ENCODE peak calls at places on chromosomes 7 and 10, in nine cellular contexts. Y is heart right ventricle, A is H7, Q is AG10803, L is NB4, I is Peyer's patch, F is tibial artery, E is HFF-Myc, C is astrocyte of the spinal cord. S is an unnamed sample.
A peak's percentile ranks its signal among the peaks of the same experiment; 100 is the strongest.

GRCh38 chr7:89655946-89656345 is 498.3 kb upstream of the STEAP1 start:
- DNase-seq in Y (no peak), A (no peak), Q (no peak), L (no peak), I (no peak), F (no peak), E (no peak), C (no peak), S (no peak)

GRCh38 chr7:132311747-132312146 is 264.5 kb downstream of the PLXNA4 start:
- DNase-seq in Y (no peak), A (no peak), Q (no peak), L (no peak), I (no peak), F (no peak), E (no peak), C (no peak), S (no peak)

GRCh38 chr10:8049874-8050560 is 4.5 kb upstream of the GATA3 start:
- DNase-seq in Y (no peak), A (peak; percentile 85), Q (no peak), L (no peak), I (no peak), F (no peak), E (no peak), C (no peak), S (no peak)

GRCh38 chr10:112953760-112954159 is 3.7 kb downstream of the TCF7L2 start:
- DNase-seq in Y (no peak), A (no peak), Q (peak; percentile 72), L (no peak), I (no peak), F (no peak), E (no peak), C (peak; percentile 52), S (no peak)

GRCh38 chr7:11212080-11212711 is 238.5 kb downstream of the PHF14 start:
- DNase-seq in Y (no peak), A (peak; percentile 43), Q (peak; percentile 66), L (peak; percentile 73), I (no peak), F (no peak), E (peak; percentile 51), C (peak; percentile 73), S (no peak)

GRCh38 chr10:109676703-109677102 is 246.6 kb downstream of the XPNPEP1 start:
- DNase-seq in Y (no peak), A (no peak), Q (peak; percentile 1), L (no peak), I (no peak), F (no peak), E (no peak), C (peak; percentile 0), S (no peak)

GRCh38 chr10:45040921-45041320 is 40.2 kb downstream of the ZNF22 start:
- DNase-seq in Y (no peak), A (no peak), Q (no peak), L (no peak), I (no peak), F (no peak), E (no peak), C (peak; percentile 19), S (no peak)

GRCh38 chr7:48741545-48741944 is 182.8 kb upstream of the CDC14C start:
- DNase-seq in Y (no peak), A (no peak), Q (no peak), L (no peak), I (no peak), F (peak; percentile 30), E (no peak), C (no peak), S (no peak)

GRCh38 chr10:48774416-48775205 is 89.9 kb downstream of the WDFY4 start:
- DNase-seq in Y (no peak), A (peak; percentile 55), Q (no peak), L (no peak), I (no peak), F (no peak), E (no peak), C (no peak), S (no peak)

GRCh38 chr10:75319274-75319673 is 82.3 kb downstream of the ZNF503 start:
- DNase-seq in Y (no peak), A (no peak), Q (no peak), L (no peak), I (no peak), F (no peak), E (no peak), C (no peak), S (no peak)

GRCh38 chr7:37259381-37259821 is 189.3 kb downstream of the ELMO1 start:
- DNase-seq in Y (no peak), A (no peak), Q (no peak), L (peak; percentile 84), I (no peak), F (no peak), E (no peak), C (no peak), S (no peak)

GRCh38 chr7:81235896-81236479 is 317.1 kb upstream of the SEMA3C start:
- DNase-seq in Y (no peak), A (no peak), Q (no peak), L (no peak), I (no peak), F (no peak), E (no peak), C (no peak), S (no peak)

GRCh38 chr7:131899271-131900030 is 343.0 kb upstream of the PODXL start:
- DNase-seq in Y (no peak), A (no peak), Q (no peak), L (no peak), I (no peak), F (no peak), E (no peak), C (no peak), S (no peak)

GRCh38 chr7:129089521-129090212 is 34.8 kb upstream of the TNPO3 start:
- DNase-seq in Y (no peak), A (no peak), Q (no peak), L (peak; percentile 73), I (no peak), F (no peak), E (no peak), C (no peak), S (no peak)

GRCh38 chr10:60570272-60570865 is 180.7 kb upstream of the ANK3 start:
- DNase-seq in Y (no peak), A (no peak), Q (no peak), L (no peak), I (no peak), F (no peak), E (no peak), C (no peak), S (no peak)

GRCh38 chr10:92207061-92207460 is 83.8 kb downstream of the CPEB3 start:
- DNase-seq in Y (no peak), A (no peak), Q (no peak), L (no peak), I (no peak), F (no peak), E (no peak), C (no peak), S (no peak)

GRCh38 chr10:92218569-92218968 is 72.3 kb downstream of the CPEB3 start:
- DNase-seq in Y (no peak), A (no peak), Q (no peak), L (no peak), I (no peak), F (no peak), E (no peak), C (no peak), S (no peak)

GRCh38 chr10:92208736-92209135 is 82.1 kb downstream of the CPEB3 start:
- DNase-seq in Y (no peak), A (no peak), Q (peak; percentile 18), L (no peak), I (no peak), F (no peak), E (no peak), C (peak; percentile 18), S (no peak)

DNA sequence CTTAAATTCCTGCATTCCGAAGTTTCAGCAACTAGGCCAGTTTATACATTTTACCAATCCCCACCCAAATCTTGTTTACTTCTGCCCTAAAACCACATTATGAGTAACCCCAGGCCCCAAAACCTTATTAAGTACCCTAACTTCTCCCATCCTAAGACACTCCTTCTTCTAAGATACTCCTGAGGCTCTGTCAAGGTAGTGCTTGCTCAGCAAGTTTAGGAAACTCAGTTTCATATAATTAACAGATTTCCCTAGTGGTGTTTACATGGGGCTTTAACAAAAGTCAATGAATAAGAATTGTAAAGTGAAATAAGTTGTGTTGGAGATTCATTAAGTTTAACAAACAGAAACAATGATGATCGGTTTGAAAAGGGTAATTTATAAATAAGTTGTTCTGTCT is 77.8 kb downstream of the CPEB3 start:
- DNase-seq in Y (no peak), A (no peak), Q (no peak), L (no peak), I (no peak), F (no peak), E (no peak), C (no peak), S (no peak)
- H3K4me3 ChIP-seq in Y (no peak overlapping the region), A (no peak overlapping the region), Q (no peak overlapping the region), L (no peak overlapping the region), I (no peak overlapping the region), F (no peak overlapping the region), E (no peak overlapping the region), C (no peak overlapping the region), S (no peak overlapping the region)

GRCh38 chr7:6530626-6531491 is 20.4 kb downstream of the GRID2IP start:
- DNase-seq in Y (no peak), A (peak; percentile 97), Q (no peak), L (no peak), I (no peak), F (no peak), E (no peak), C (no peak), S (no peak)
- H3K4me3 ChIP-seq in Y (peak overlapping the region; percentile 21), A (peak overlapping the region; percentile 88), Q (peak overlapping the region; percentile 15), L (no peak overlapping the region), I (peak overlapping the region; percentile 55), F (peak overlapping the region; percentile 2), E (peak overlapping the region; percentile 3), C (no peak overlapping the region), S (peak overlapping the region; percentile 50)

GRCh38 chr7:43905209-43905946 is 1.0 kb downstream of the URGCP start:
- DNase-seq in Y (no peak), A (peak; percentile 61), Q (peak; percentile 53), L (no peak), I (peak; percentile 83), F (no peak), E (no peak), C (no peak), S (peak; percentile 67)
- H3K4me3 ChIP-seq in Y (peak overlapping the region; percentile 83), A (peak overlapping the region; percentile 67), Q (peak overlapping the region; percentile 82), L (peak overlapping the region; percentile 53), I (peak overlapping the region; percentile 79), F (peak overlapping the region; percentile 71), E (peak overlapping the region; percentile 67), C (peak overlapping the region; percentile 56), S (peak overlapping the region; percentile 80)

DNA sequence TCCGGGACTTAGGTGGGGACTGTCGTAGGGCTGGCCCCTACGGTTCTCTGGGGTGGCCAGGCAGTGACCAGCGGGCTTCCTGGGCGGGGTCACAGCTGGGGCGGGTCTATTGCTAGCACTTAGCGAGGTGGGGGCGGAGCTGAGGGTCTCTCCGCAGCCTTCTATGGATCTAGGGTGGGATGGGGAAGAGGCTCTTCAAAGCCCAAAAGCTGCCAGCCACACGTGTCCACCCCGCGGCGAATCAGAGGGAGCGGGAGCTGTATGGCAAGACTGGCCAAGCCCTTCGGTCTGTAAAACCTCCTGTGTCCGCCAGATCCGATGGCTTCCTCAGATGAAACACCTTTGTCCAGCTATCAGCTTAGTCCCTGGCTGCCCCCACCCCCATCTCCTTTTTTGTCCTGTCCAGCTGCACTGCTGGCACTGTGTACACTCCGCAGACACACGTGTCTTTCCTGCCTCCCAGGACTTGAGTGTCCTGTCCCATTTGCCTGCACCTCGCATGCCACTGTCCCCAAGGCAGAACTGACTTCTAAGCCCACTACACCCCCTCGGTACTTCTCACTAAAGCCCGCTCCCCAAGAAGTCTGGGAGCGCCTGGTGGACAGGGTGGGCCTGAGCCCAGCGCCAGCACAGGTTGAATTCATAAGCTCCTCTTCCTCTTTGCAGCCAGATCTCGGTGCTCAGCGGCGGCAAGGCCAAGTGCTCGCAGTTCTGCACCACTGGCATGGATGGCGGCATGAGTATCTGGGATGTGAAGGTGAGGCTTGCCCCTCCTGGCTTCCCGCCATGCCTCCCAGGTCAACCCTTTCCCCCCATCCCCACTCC is 14.8 kb downstream of the PDAP1 start:
- DNase-seq in Y (peak; percentile 58), A (peak; percentile 96), Q (no peak), L (no peak), I (no peak), F (no peak), E (no peak), C (peak; percentile 38), S (no peak)
- H3K4me3 ChIP-seq in Y (peak overlapping the region; percentile 47), A (peak overlapping the region; percentile 62), Q (peak overlapping the region; percentile 35), L (no peak overlapping the region), I (peak overlapping the region; percentile 51), F (peak overlapping the region; percentile 83), E (peak overlapping the region; percentile 31), C (peak overlapping the region; percentile 45), S (peak overlapping the region; percentile 28)

S was measured in RWPE2.